ENCODE peak calls at places on chromosomes 11 and 22, in eight cellular contexts. U, F, W, P, A, H, Q and G are unnamed samples.

GRCh38 chr11:10496296-10496936 is 41.4 kb downstream of the AMPD3 start:
- DNase-seq in U (no peak), F (no peak), W (no peak), P (no peak), A (no peak), H (no peak), Q (no peak), G (no peak)

GRCh38 chr11:58945663-58946062 is 6.4 kb downstream of the GLYATL1 start:
- DNase-seq in U (no peak), F (no peak), W (no peak), P (no peak), A (no peak), H (no peak), Q (no peak), G (no peak)

GRCh38 chr11:14638561-14638960 is 5.0 kb upstream of the PDE3B start:
- DNase-seq in U (no peak), F (no peak), W (no peak), P (no peak), A (no peak), H (no peak), Q (no peak), G (no peak)

GRCh38 chr11:100791873-100792272 is 104.8 kb downstream of the ARHGAP42 start:
- DNase-seq in U (no peak), F (no peak), W (no peak), P (peak; percentile 35), A (no peak), H (no peak), Q (no peak), G (no peak)

GRCh38 chr11:124891390-124891861 is 6.2 kb downstream of the ROBO4 start:
- DNase-seq in U (no peak), F (no peak), W (no peak), P (no peak), A (no peak), H (peak; percentile 58), Q (peak; percentile 5), G (no peak)

GRCh38 chr22:48491451-48491941 is 1336.2 kb downstream of the BRD1 start:
- DNase-seq in U (no peak), F (no peak), W (no peak), P (no peak), A (peak; percentile 58), H (no peak), Q (no peak), G (no peak)

GRCh38 chr11:76236092-76237026 is 30.1 kb upstream of the WNT11 start:
- DNase-seq in U (no peak), F (no peak), W (peak; percentile 60), P (no peak), A (peak; percentile 84), H (peak; percentile 67), Q (peak; percentile 57), G (peak; percentile 59)

GRCh38 chr11:1785749-1786261 is 22.1 kb upstream of the CTSD start:
- DNase-seq in U (no peak), F (no peak), W (no peak), P (no peak), A (no peak), H (no peak), Q (no peak), G (no peak)

GRCh38 chr22:24460418-24461089 is 33.2 kb downstream of the ADORA2A start:
- DNase-seq in U (no peak), F (no peak), W (no peak), P (peak; percentile 51), A (no peak), H (no peak), Q (no peak), G (no peak)

GRCh38 chr22:19717691-19718254 is 3.5 kb downstream of the SEPTIN5 start:
- DNase-seq in U (no peak), F (peak; percentile 68), W (peak; percentile 83), P (peak; percentile 62), A (peak; percentile 89), H (peak; percentile 81), Q (peak; percentile 60), G (no peak)
- H3K4me3 ChIP-seq in U (peak overlapping the region; percentile 44), F (peak overlapping the region; percentile 57), W (peak overlapping the region; percentile 64), P (peak overlapping the region; percentile 39), A (peak overlapping the region; percentile 58), H (peak overlapping the region; percentile 80), Q (peak overlapping the region; percentile 38), G (peak overlapping the region; percentile 64)

GRCh38 chr22:29740216-29740615 is 20.4 kb downstream of the CABP7 start:
- DNase-seq in U (no peak), F (no peak), W (no peak), P (no peak), A (no peak), H (no peak), Q (no peak), G (no peak)
- H3K4me1 ChIP-seq in U (peaks cover 2% of the 10 kb centered on the region), F (no peaks in the 10 kb centered on the region), W (no peaks in the 10 kb centered on the region), P (no peaks in the 10 kb centered on the region), A (no peaks in the 10 kb centered on the region), H (no peaks in the 10 kb centered on the region), Q (no peaks in the 10 kb centered on the region), G (peaks cover 13% of the 10 kb centered on the region)

GRCh38 chr11:7523416-7524210 is 9.8 kb downstream of the PPFIBP2 start:
- DNase-seq in U (no peak), F (no peak), W (no peak), P (no peak), A (no peak), H (no peak), Q (no peak), G (no peak)
- H3K4me3 ChIP-seq in U (no peak overlapping the region), F (peak overlapping the region; percentile 55), W (no peak overlapping the region), P (no peak overlapping the region), A (no peak overlapping the region), H (peak overlapping the region; percentile 22), Q (no peak overlapping the region), G (no peak overlapping the region)

GRCh38 chr11:64776875-64777274 is 1.5 kb downstream of the SF1 start:
- DNase-seq in U (no peak), F (no peak), W (no peak), P (no peak), A (no peak), H (no peak), Q (no peak), G (no peak)
- H3K4me1 ChIP-seq in U (peaks cover 5% of the 10 kb centered on the region), F (peaks cover 70% of the 10 kb centered on the region), W (peaks cover 63% of the 10 kb centered on the region), P (peaks cover 38% of the 10 kb centered on the region), A (peaks cover 46% of the 10 kb centered on the region), H (peaks cover 68% of the 10 kb centered on the region), Q (peaks cover 36% of the 10 kb centered on the region), G (no peaks in the 10 kb centered on the region)

DNA sequence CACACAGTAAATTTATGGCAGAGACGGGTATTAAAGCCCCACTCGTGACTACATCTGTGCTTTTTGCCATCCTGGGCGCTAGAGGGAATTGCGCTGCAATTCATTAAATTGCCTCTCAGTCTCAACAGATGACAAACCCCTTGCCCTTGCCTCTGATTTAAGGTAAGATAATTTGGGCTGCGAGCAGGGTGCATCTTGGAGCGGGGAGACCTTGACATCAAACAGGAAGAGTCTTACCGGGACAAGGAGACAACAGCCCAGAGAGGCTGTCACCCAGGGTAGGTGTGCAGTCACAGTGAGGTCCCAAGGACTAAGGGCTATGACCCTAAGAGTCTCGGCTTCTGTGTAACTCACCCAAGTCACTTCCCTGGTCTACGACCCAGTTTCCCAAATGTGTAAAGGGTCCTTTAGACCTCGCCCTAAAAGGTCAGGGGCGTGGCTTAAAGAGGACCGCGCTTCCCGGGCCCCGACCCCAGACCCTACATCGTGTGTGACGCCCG is 427 bp upstream of the TOM1 start:
- DNase-seq in U (peak; percentile 18), F (peak; percentile 57), W (no peak), P (no peak), A (no peak), H (no peak), Q (no peak), G (no peak)
- H3K4me3 ChIP-seq in U (peak overlapping the region; percentile 83), F (peak overlapping the region; percentile 85), W (peak overlapping the region; percentile 74), P (peak overlapping the region; percentile 79), A (peak overlapping the region; percentile 71), H (peak overlapping the region; percentile 90), Q (peak overlapping the region; percentile 88), G (no peak overlapping the region)

GRCh38 chr11:66867425-66868040 is 10.7 kb downstream of the LRFN4 start:
- DNase-seq in U (no peak), F (no peak), W (no peak), P (no peak), A (no peak), H (no peak), Q (no peak), G (no peak)

GRCh38 chr11:66866007-66866406 is 9.1 kb downstream of the LRFN4 start:
- DNase-seq in U (no peak), F (no peak), W (no peak), P (no peak), A (no peak), H (no peak), Q (no peak), G (no peak)

GRCh38 chr11:66868082-66868725 is 11.3 kb downstream of the LRFN4 start:
- DNase-seq in U (no peak), F (no peak), W (no peak), P (no peak), A (no peak), H (no peak), Q (no peak), G (no peak)

GRCh38 chr11:66864924-66865697 is 8.2 kb downstream of the LRFN4 start:
- DNase-seq in U (no peak), F (no peak), W (no peak), P (no peak), A (no peak), H (no peak), Q (no peak), G (no peak)

GRCh38 chr11:66866420-66867010 is 9.7 kb downstream of the LRFN4 start:
- DNase-seq in U (no peak), F (no peak), W (no peak), P (no peak), A (no peak), H (no peak), Q (no peak), G (no peak)
- H3K4me1 ChIP-seq in U (peaks cover 3% of the 10 kb centered on the region), F (peaks cover 59% of the 10 kb centered on the region), W (no peaks in the 10 kb centered on the region), P (no peaks in the 10 kb centered on the region), A (no peaks in the 10 kb centered on the region), H (no peaks in the 10 kb centered on the region), Q (no peaks in the 10 kb centered on the region), G (peaks cover 18% of the 10 kb centered on the region)

DNA sequence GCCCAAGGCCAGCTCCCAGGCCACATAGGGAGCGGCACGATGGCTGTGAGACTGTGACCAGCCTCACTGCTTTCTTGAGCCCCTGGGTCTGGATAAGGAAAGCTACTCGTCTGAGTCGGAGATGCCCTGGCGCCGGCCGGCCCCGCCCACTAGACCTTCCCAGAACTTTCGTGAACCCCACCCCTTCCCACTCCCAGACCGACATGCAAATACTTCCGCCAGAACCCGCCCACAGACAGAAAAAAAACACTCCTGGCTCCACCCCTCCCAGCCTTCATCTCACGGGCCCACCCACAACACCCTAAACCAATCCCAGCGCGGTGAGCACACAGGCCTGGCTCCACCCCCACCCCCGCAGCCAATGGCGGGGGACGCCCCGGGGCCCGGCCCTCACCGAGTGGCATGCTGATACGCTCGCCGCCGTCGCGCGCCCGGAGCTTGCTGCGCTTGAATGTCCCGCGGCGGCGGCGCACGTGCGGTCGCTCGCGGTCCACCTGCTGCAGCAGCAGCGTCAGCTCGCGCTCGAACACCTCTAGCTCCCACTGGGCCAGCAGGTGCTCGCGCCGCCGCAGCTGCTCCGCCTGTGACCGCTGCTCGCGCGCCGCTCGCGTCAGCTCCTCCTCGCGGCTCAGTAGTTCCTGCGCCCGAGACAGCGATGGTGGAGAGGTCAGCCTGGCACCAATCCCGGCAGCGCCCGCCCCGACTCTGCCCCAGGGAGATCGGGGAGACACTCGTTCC is 7.0 kb downstream of the MAP3K11 start:
- DNase-seq in U (peak; percentile 97), F (peak; percentile 21), W (peak; percentile 93), P (peak; percentile 96), A (peak; percentile 95), H (peak; percentile 93), Q (peak; percentile 92), G (peak; percentile 98)
- H3K4me3 ChIP-seq in U (no peak overlapping the region), F (no peak overlapping the region), W (peak overlapping the region; percentile 49), P (no peak overlapping the region), A (peak overlapping the region; percentile 23), H (peak overlapping the region; percentile 61), Q (peak overlapping the region; percentile 20), G (peak overlapping the region; percentile 22)

GRCh38 chr22:22042009-22042408 is 59.4 kb upstream of the TOP3B start:
- DNase-seq in U (no peak), F (peak; percentile 71), W (no peak), P (no peak), A (no peak), H (no peak), Q (no peak), G (no peak)
- H3K4me1 ChIP-seq in U (peaks cover 10% of the 10 kb centered on the region), F (peaks cover 98% of the 10 kb centered on the region), W (no peaks in the 10 kb centered on the region), P (no peaks in the 10 kb centered on the region), A (no peaks in the 10 kb centered on the region), H (no peaks in the 10 kb centered on the region), Q (no peaks in the 10 kb centered on the region), G (no peaks in the 10 kb centered on the region)